ENCODE peak calls at places on chromosomes 12 and 14, in eight cellular contexts. E is heart right ventricle, D is ascending aorta, L is left ventricle myocardium inferior, B is dorsolateral prefrontal cortex, J is H1, Q is stomach, T is body of pancreas. G is an unnamed sample.

GRCh38 chr12:101619868-101620761 is 25.3 kb downstream of the MYBPC1 start:
- DNase-seq in E (no peak), D (no peak), L (no peak), B (no peak), J (no peak), Q (peak; percentile 67), T (peak; percentile 67), G (peak; percentile 94)

GRCh38 chr12:12684375-12685106 is 11.4 kb downstream of the GPR19 start:
- DNase-seq in E (no peak), D (no peak), L (no peak), B (peak; percentile 90), J (peak; percentile 85), Q (no peak), T (no peak), G (no peak)

GRCh38 chr14:67335781-67336180 is 23.8 kb downstream of the ATP6V1D start:
- DNase-seq in E (no peak), D (no peak), L (no peak), B (no peak), J (no peak), Q (no peak), T (no peak), G (no peak)

GRCh38 chr14:74015965-74016364 is 3.1 kb downstream of the ENTPD5 start:
- DNase-seq in E (no peak), D (no peak), L (no peak), B (no peak), J (no peak), Q (no peak), T (no peak), G (no peak)

GRCh38 chr12:108964391-108965166 is 56.3 kb downstream of the SVOP start:
- DNase-seq in E (no peak), D (no peak), L (no peak), B (no peak), J (no peak), Q (no peak), T (no peak), G (no peak)

GRCh38 chr14:96888593-96888992 is 91.4 kb downstream of the VRK1 start:
- DNase-seq in E (no peak), D (no peak), L (no peak), B (no peak), J (no peak), Q (no peak), T (no peak), G (no peak)

GRCh38 chr14:68715032-68715924 is 77.6 kb downstream of the ZFP36L1 start:
- DNase-seq in E (no peak), D (no peak), L (no peak), B (no peak), J (no peak), Q (no peak), T (no peak), G (no peak)

GRCh38 chr12:57157588-57158173 is 10.3 kb upstream of the LRP1-AS start:
- DNase-seq in E (no peak), D (no peak), L (no peak), B (no peak), J (no peak), Q (no peak), T (no peak), G (no peak)

GRCh38 chr12:25670076-25671055 is 117.3 kb upstream of the LMNTD1 start:
- DNase-seq in E (no peak), D (no peak), L (no peak), B (no peak), J (no peak), Q (no peak), T (no peak), G (no peak)

GRCh38 chr12:16095531-16096110 is 181.9 kb downstream of the SLC15A5 start:
- DNase-seq in E (no peak), D (no peak), L (no peak), B (no peak), J (no peak), Q (no peak), T (no peak), G (no peak)

GRCh38 chr14:62079035-62079434 is 316.8 kb downstream of the SNAPC1 start:
- DNase-seq in E (no peak), D (no peak), L (no peak), B (no peak), J (no peak), Q (no peak), T (no peak), G (no peak)

GRCh38 chr12:115946867-115947695 is 330.4 kb downstream of the MED13L start:
- DNase-seq in E (no peak), D (no peak), L (no peak), B (no peak), J (no peak), Q (no peak), T (no peak), G (no peak)

GRCh38 chr14:22482085-22482694 is 106.8 kb downstream of the DAD1 start:
- DNase-seq in E (no peak), D (no peak), L (no peak), B (no peak), J (no peak), Q (no peak), T (no peak), G (no peak)

GRCh38 chr12:131117438-131118245 is 163.9 kb downstream of the ADGRD1 start:
- DNase-seq in E (no peak), D (no peak), L (no peak), B (no peak), J (no peak), Q (no peak), T (no peak), G (no peak)

GRCh38 chr12:131118366-131118765 is 164.7 kb downstream of the ADGRD1 start:
- DNase-seq in E (no peak), D (no peak), L (no peak), B (no peak), J (no peak), Q (no peak), T (no peak), G (no peak)

GRCh38 chr12:131114942-131115584 is 161.4 kb downstream of the ADGRD1 start:
- DNase-seq in E (no peak), D (no peak), L (no peak), B (no peak), J (no peak), Q (no peak), T (no peak), G (no peak)

GRCh38 chr12:131115766-131116165 is 162.1 kb downstream of the ADGRD1 start:
- DNase-seq in E (no peak), D (no peak), L (no peak), B (no peak), J (no peak), Q (no peak), T (no peak), G (no peak)

DNA sequence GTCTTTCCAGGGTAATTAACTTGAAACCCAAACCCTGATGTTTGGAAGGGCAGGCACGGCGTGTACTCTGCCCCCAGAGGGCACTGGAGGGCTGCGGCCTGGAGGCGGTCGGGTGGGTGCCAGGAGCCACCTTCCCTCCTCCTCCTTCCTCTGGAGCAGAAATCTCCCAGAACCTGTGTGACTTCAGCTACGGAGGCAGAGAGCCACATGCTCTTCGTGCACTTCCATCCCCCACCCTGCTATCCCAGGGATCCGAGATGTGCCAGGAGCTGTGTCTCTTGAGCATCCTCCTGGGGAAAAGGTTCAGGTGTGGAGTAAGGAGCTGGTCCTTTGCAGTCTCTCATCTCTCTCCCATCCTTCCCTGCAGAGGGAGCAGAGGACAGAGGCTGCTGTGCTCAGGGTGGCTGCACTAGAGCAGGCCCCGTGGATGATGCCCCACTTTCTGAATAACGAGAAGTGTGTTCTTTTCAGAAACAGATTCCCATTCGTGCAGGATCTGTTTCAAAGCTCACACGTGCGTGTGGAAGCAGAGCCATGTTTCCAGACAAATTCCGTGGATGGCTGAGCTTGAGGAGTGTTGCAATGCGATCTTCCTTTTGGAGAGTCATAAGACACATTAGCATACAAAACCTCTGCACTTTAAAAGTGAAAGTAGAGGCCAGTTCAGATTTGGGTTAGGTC is 162.9 kb downstream of the ADGRD1 start:
- DNase-seq in E (no peak), D (no peak), L (no peak), B (no peak), J (no peak), Q (no peak), T (no peak), G (no peak)
- TF ChIP-seq CTCF in E (no peak), D (no peak), L (peak; percentile 46), B (peak; percentile 44), J (peak; percentile 91), Q (no peak), T (no peak), G (peak; percentile 60)

GRCh38 chr14:34457186-34457585 is 4.9 kb downstream of the SPTSSA start:
- DNase-seq in E (no peak), D (no peak), L (no peak), B (no peak), J (no peak), Q (no peak), T (no peak), G (no peak)

GRCh38 chr14:34460841-34461240 is 1.2 kb downstream of the SPTSSA start:
- DNase-seq in E (no peak), D (no peak), L (no peak), B (no peak), J (no peak), Q (no peak), T (no peak), G (no peak)

GRCh38 chr14:34461334-34462131 is 507 bp downstream of the SPTSSA start:
- DNase-seq in E (peak; percentile 47), D (no peak), L (peak; percentile 47), B (peak; percentile 27), J (no peak), Q (peak; percentile 59), T (peak; percentile 63), G (no peak)

GRCh38 chr14:34462132-34462893 is at the start of gene SPTSSA:
- DNase-seq in E (peak; percentile 95), D (peak; percentile 55), L (peak; percentile 94), B (peak; percentile 88), J (no peak), Q (peak; percentile 92), T (peak; percentile 89), G (no peak)

DNA sequence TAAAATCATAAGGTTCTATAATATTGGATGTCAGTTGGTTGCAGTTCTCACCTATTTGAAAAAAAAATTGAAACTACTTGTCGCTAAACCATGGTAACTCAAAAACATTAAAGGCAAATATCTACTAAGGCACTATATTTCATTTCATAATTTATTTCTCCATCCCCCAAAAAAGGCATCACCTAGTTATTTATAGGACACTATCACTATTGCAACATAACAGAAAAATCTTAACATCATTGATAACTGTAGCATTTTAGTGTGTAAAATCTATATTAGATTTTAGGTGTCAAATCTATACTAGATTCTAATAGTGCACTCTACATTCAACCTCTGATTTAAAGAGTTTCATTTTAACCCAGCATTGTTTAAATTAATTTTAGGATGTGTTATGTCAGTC is 1.7 kb downstream of the SPTSSA start:
- DNase-seq in E (no peak), D (no peak), L (no peak), B (no peak), J (no peak), Q (no peak), T (no peak), G (no peak)
- H3K4me3 ChIP-seq in E (no peak overlapping the region), D (no peak overlapping the region), L (peak overlapping the region; percentile 80), B (no peak overlapping the region), J (no peak overlapping the region), Q (no peak overlapping the region), T (no peak overlapping the region), G (peak overlapping the region; percentile 63)

GRCh38 chr12:124567673-124568373 is 411 bp upstream of the NCOR2 start:
- DNase-seq in E (peak; percentile 97), D (peak; percentile 83), L (peak; percentile 97), B (peak; percentile 92), J (no peak), Q (peak; percentile 93), T (peak; percentile 89), G (peak; percentile 79)
- TF ChIP-seq CTCF in E (no peak), D (no peak), L (no peak), B (peak; percentile 6), J (no peak), Q (no peak), T (no peak), G (no peak)

GRCh38 chr12:75446857-75447256 is 33.7 kb upstream of the GLIPR1 start:
- DNase-seq in E (no peak), D (no peak), L (no peak), B (no peak), J (no peak), Q (no peak), T (no peak), G (no peak)
- H3K4me3 ChIP-seq in E (no peak overlapping the region), D (no peak overlapping the region), L (no peak overlapping the region), B (no peak overlapping the region), J (no peak overlapping the region), Q (no peak overlapping the region), T (no peak overlapping the region), G (no peak overlapping the region)